ENCODE peak calls at places on chromosomes 13 and 19, in four cellular contexts. B is C1 segment of cervical spinal cord; R is activated T-helper 1 cell treated with anti-CD3 and anti-CD28 coated beads, Interleukin-12 subunit alpha, Interleukin-12 subunit beta, Interleukin-2, Interleukin-4 antibody, amounts not matched to agents 30 ng/mL and 10 ng/mL and 1 ng/mL, durations not matched to agents 14 hours and 24 hours and 36 hours; I is fibroblast of lung. S is an unnamed sample.

GRCh38 chr19:5147971-5148793 is 179.3 kb downstream of the KDM4B start:
- DNase-seq in I (peak), R (no peak), B (peak), S (no peak)

GRCh38 chr19:5114713-5115112 is 145.8 kb downstream of the KDM4B start:
- DNase-seq in I (no peak), B (no peak), R (no peak), S (no peak)

GRCh38 chr19:15123900-15124299 is 16.7 kb downstream of the SYDE1 start:
- DNase-seq in I (no peak), R (no peak), B (peak), S (no peak)

GRCh38 chr13:24746618-24747247 is 17.2 kb upstream of the RNF17 start:
- DNase-seq in I (peak), B (no peak), R (no peak), S (peak)

GRCh38 chr13:48043789-48044503 is 6.4 kb downstream of the NUDT15 start:
- DNase-seq in I (peak), R (no peak), B (no peak), S (no peak)

GRCh38 chr13:37640499-37640898 is 41.9 kb upstream of the POSTN start:
- DNase-seq in B (no peak), I (peak), R (no peak), S (no peak)

GRCh38 chr13:109655611-109656010 is 130.8 kb downstream of the IRS2 start:
- DNase-seq in B (no peak), I (no peak), R (no peak), S (no peak)

GRCh38 chr13:19766637-19767036 is 16.1 kb downstream of the PSPC1 start:
- DNase-seq in R (no peak), B (no peak), I (no peak), S (no peak)

GRCh38 chr13:101451641-101452040 is 834 bp upstream of the ITGBL1 start:
- DNase-seq in B (no peak), I (peak), R (no peak), S (no peak)

GRCh38 chr13:60427285-60427684 is 30.3 kb downstream of the TDRD3 start:
- DNase-seq in B (no peak), I (no peak), R (no peak), S (no peak)

GRCh38 chr13:101977475-101977874 is 424.4 kb downstream of the FGF14 start:
- DNase-seq in I (no peak), R (no peak), B (peak), S (no peak)

GRCh38 chr19:57302020-57302465 is 18.2 kb upstream of the ZNF543 start:
- DNase-seq in B (no peak), I (peak), R (no peak), S (no peak)

GRCh38 chr19:16527971-16528521 is 14.2 kb downstream of the CHERP start:
- DNase-seq in I (no peak), R (peak), B (no peak), S (peak)

GRCh38 chr13:70171151-70171550 is 62.9 kb upstream of the KLHL1 start:
- DNase-seq in R (no peak), B (no peak), I (no peak), S (no peak)

GRCh38 chr13:95136638-95137037 is 164.6 kb downstream of the ABCC4 start:
- DNase-seq in B (no peak), R (no peak), I (no peak), S (no peak)

GRCh38 chr19:36488816-36489138 is 584 bp downstream of the ZNF566 start:
- DNase-seq in B (no peak), I (no peak), R (no peak), S (no peak)